ENCODE peak calls at places on chromosome 12, in seven cellular contexts. V, T, F, Y, H, G and O are unnamed samples.

GRCh38 chr12:21819236-21819635 is 44.7 kb upstream of the KCNJ8 start:
- DNase-seq in Y (no peak), T (no peak), F (no peak), G (no peak), H (no peak), V (peak), O (no peak)

GRCh38 chr12:63968685-63969084 is 124.2 kb downstream of the SRGAP1 start:
- DNase-seq in V (no peak), T (no peak), H (no peak), Y (no peak), F (no peak), G (no peak), O (no peak)

GRCh38 chr12:53550595-53550994 is 43.3 kb upstream of the NPFF start:
- DNase-seq in G (no peak), Y (no peak), V (no peak), H (no peak), F (no peak), T (no peak), O (no peak)

GRCh38 chr12:132305991-132306884 is 23.2 kb downstream of the GALNT9 start:
- DNase-seq in G (no peak), H (no peak), F (no peak), T (no peak), V (no peak), Y (no peak), O (no peak)

GRCh38 chr12:17301544-17301943 is 695.6 kb upstream of the LMO3 start:
- DNase-seq in V (no peak), G (no peak), Y (no peak), H (peak), F (no peak), T (no peak), O (no peak)

GRCh38 chr12:95205685-95206084 is 11.6 kb downstream of the FGD6 start:
- DNase-seq in G (no peak), Y (no peak), T (no peak), H (no peak), V (no peak), F (no peak), O (no peak)

GRCh38 chr12:14307004-14307403 is 58.5 kb upstream of the ATF7IP start:
- DNase-seq in G (no peak), V (no peak), T (no peak), Y (no peak), F (no peak), H (no peak), O (no peak)

GRCh38 chr12:4867384-4867783 is 42.3 kb upstream of the KCNA1 start:
- DNase-seq in T (no peak), Y (no peak), V (no peak), G (no peak), F (no peak), H (no peak), O (no peak)

GRCh38 chr12:20560935-20561334 is 134.2 kb upstream of the SLCO1C1 start:
- DNase-seq in H (no peak), F (no peak), G (no peak), T (no peak), Y (no peak), V (no peak), O (no peak)

GRCh38 chr12:121791671-121792496 is 1.6 kb downstream of the RHOF start:
- DNase-seq in F (no peak), H (no peak), G (no peak), V (peak), T (no peak), Y (no peak), O (no peak)

GRCh38 chr12:10638728-10639127 is 25.3 kb upstream of the MAGOHB start:
- DNase-seq in V (no peak), T (no peak), F (no peak), Y (no peak), H (no peak), G (no peak), O (no peak)

GRCh38 chr12:76618031-76618430 is 58.5 kb upstream of the OSBPL8 start:
- DNase-seq in F (no peak), G (no peak), Y (no peak), V (no peak), T (no peak), H (no peak), O (no peak)

GRCh38 chr12:851913-852312 is 97.6 kb downstream of the RAD52 start:
- DNase-seq in G (no peak), H (no peak), F (no peak), Y (no peak), V (no peak), T (no peak), O (no peak)

GRCh38 chr12:70854138-70854537 is 66.4 kb downstream of the PTPRR start:
- DNase-seq in Y (no peak), F (no peak), H (no peak), G (no peak), T (no peak), V (no peak), O (no peak)

GRCh38 chr12:70854871-70855578 is 65.5 kb downstream of the PTPRR start:
- DNase-seq in F (no peak), V (no peak), G (no peak), Y (no peak), H (no peak), T (no peak), O (no peak)

GRCh38 chr12:70849265-70849960 is 71.1 kb downstream of the PTPRR start:
- DNase-seq in T (peak), F (peak), Y (peak), G (no peak), H (no peak), V (peak), O (no peak)

GRCh38 chr12:70852416-70853150 is 68.0 kb downstream of the PTPRR start:
- DNase-seq in Y (no peak), H (no peak), V (no peak), G (no peak), T (no peak), F (no peak), O (no peak)

GRCh38 chr12:70853326-70853725 is 67.2 kb downstream of the PTPRR start:
- DNase-seq in H (no peak), G (no peak), T (no peak), F (no peak), V (peak), Y (no peak), O (no peak)
- TF ChIP-seq SIN3A in H (no peak), G (no peak), T (no peak), F (no peak), V (no peak), Y (no peak), O (no peak)

GRCh38 chr12:104258476-104259067 is 43.0 kb downstream of the TXNRD1 start:
- DNase-seq in F (no peak), H (no peak), G (no peak), Y (no peak), T (no peak), V (no peak), O (no peak)

GRCh38 chr12:104257913-104258472 is 42.4 kb downstream of the TXNRD1 start:
- DNase-seq in Y (no peak), F (no peak), T (no peak), V (no peak), H (no peak), G (no peak), O (no peak)

GRCh38 chr12:104263580-104264358 is 39.8 kb upstream of the EID3 start:
- DNase-seq in Y (no peak), G (no peak), V (no peak), H (no peak), T (peak), F (no peak), O (no peak)

DNA sequence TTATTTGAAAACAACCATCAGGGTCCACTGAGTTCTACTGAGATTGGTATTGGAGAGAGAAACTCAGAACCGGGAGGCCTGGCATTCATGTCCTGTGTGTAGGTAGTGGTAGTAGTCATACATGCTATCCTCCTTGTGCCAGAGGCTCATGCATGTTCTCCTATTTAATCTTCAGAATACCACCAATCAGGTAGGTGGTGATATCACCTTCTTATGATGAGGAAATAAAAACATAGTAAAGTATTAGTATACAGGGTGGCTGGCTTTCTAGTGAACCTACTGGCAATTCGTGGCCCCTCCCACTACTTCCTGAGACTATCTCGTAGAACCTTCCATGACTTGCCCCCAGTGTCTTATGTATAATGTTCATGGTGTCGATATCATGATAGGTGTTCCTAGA is 40.5 kb upstream of the EID3 start:
- DNase-seq in G (no peak), Y (no peak), V (no peak), T (no peak), H (no peak), F (no peak), O (no peak)
- TF ChIP-seq SIN3A in G (no peak), Y (no peak), V (no peak), T (no peak), H (no peak), F (no peak), O (no peak)

GRCh38 chr12:46830731-46831334 is 5.0 kb upstream of the SLC38A4 start:
- DNase-seq in F (no peak), G (no peak), H (no peak), V (no peak), Y (no peak), T (no peak), O (no peak)
- TF ChIP-seq SIN3A in F (no peak), G (no peak), H (no peak), V (no peak), Y (no peak), T (no peak), O (no peak)

GRCh38 chr12:123474493-123475255 is 16.7 kb downstream of the SNRNP35 start:
- DNase-seq in H (no peak), Y (no peak), T (no peak), G (no peak), F (no peak), V (no peak), O (no peak)

GRCh38 chr12:123475256-123475703 is 17.3 kb downstream of the SNRNP35 start:
- DNase-seq in V (no peak), F (no peak), T (no peak), Y (no peak), H (no peak), G (no peak), O (no peak)

GRCh38 chr12:123471374-123472068 is 13.6 kb downstream of the SNRNP35 start:
- DNase-seq in H (no peak), F (no peak), Y (no peak), G (no peak), T (no peak), V (peak), O (no peak)

GRCh38 chr12:123469978-123470377 is 12.0 kb downstream of the SNRNP35 start:
- DNase-seq in Y (no peak), T (no peak), V (no peak), F (no peak), H (no peak), G (no peak), O (no peak)

GRCh38 chr12:123472438-123472849 is 14.5 kb downstream of the SNRNP35 start:
- DNase-seq in F (no peak), H (no peak), V (peak), T (no peak), Y (no peak), G (no peak), O (no peak)
- TF ChIP-seq SIN3A in F (no peak), H (no peak), V (no peak), T (no peak), Y (no peak), G (no peak), O (no peak)

GRCh38 chr12:49966511-49967041 is 4.9 kb downstream of the AQP5 start:
- DNase-seq in G (no peak), F (no peak), H (no peak), T (no peak), V (no peak), Y (no peak), O (no peak)

GRCh38 chr12:49965836-49966235 is 4.2 kb downstream of the AQP5 start:
- DNase-seq in V (no peak), F (no peak), H (no peak), Y (no peak), T (no peak), G (no peak), O (no peak)

GRCh38 chr12:49968431-49968830 is 4.3 kb upstream of the AQP6 start:
- DNase-seq in H (no peak), V (no peak), Y (no peak), G (no peak), F (no peak), T (peak), O (no peak)

GRCh38 chr12:49967777-49968250 is 4.9 kb upstream of the AQP6 start:
- DNase-seq in V (no peak), Y (no peak), G (no peak), F (no peak), H (no peak), T (no peak), O (no peak)

DNA sequence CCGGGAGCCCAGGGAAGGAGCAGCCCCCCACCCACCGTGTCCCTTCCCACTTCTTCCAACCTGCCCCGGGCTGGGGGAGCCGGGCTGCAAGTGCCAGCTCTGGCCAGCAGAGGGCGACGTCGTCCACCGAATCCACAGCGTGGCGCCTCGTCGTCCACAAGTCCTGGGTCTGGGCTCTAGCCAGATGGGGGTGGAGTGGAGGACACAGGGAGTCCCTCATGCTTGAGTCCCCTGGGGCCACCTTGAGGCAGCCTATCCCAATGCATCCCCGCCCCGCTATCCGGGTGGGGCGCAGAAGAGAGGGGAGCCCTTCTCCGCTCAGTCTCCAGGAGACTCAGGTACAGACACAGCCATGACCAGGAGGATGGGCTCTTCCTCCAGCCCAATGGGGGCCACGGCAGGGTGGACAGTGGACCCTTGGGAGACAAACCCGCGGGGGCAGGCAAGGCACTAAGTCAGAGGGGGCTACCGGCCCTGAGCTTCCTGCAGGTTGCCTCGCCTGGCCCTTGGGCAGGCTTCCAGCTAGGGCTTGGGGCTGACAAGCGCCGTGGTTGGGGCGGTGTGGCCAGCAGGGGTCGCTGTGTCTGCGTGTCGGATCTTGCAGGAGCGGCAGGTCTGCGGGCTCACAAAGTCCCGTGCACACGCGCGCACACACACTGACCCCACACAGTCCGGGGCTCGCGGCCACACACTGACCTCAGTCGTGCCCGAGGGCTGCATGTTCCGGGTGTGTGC is 5.5 kb downstream of the AQP5 start:
- DNase-seq in Y (peak), H (peak), F (peak), G (peak), T (peak), V (peak), O (peak)
- TF ChIP-seq SIN3A in Y (no peak), H (peak), F (no peak), G (no peak), T (no peak), V (no peak), O (no peak)

DNA sequence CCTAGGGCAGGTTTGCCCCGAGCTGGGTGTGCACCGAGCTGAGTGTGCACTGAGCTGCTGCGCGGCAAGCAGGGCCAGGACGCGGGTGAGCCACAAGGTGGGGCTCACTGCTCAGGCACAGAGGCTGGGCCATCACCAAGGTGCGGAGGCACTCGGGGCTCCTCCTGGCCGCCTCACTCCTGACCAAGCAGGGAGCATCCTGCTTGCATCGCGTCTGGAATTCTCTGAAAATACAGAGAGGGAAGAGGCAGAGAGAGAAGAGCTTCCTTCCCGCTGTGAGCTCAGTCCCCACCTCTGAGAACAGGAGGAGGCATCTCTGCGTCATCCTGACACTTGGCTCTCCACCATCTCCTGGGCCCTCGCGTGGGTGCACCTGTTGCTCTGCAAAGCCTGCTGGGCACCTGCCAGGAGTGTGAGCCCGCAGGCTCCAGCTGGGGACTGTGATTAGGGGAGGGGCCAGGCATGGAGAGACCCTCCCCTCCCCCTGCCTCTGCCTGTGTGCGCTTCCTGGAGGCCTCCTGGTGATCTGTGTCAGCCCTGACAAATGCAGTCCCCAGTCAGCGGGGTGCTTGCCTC is 116.3 kb downstream of the GLT1D1 start:
- DNase-seq in V (no peak), H (peak), G (peak), Y (no peak), F (peak), T (peak), O (no peak)
- TF ChIP-seq SIN3A in V (no peak), H (no peak), G (no peak), Y (no peak), F (no peak), T (no peak), O (no peak)